ENCODE peak calls at places on chromosomes 6 and 20, in four cellular contexts. One of them, this sample, is unnamed. For H3K27me3, the result is how much of the 10 kb centered on the place peaks cover.

GRCh38 chr6:30752164-30752927 is 8.0 kb upstream of the IER3 start:
- DNase-seq in upper lobe of right lung: peak
- DNase-seq in ascending aorta: peak
- DNase-seq in astrocyte: peak
- DNase-seq in this sample: peak

GRCh38 chr6:110658621-110659211 is 156.6 kb downstream of the CDK19 start:
- DNase-seq in upper lobe of right lung: no peak
- DNase-seq in ascending aorta: no peak
- DNase-seq in astrocyte: no peak
- DNase-seq in this sample: no peak

GRCh38 chr6:144340541-144341371 is 55.6 kb downstream of the UTRN start:
- DNase-seq in upper lobe of right lung: no peak
- DNase-seq in ascending aorta: no peak
- DNase-seq in astrocyte: no peak
- DNase-seq in this sample: no peak

GRCh38 chr20:61134286-61135035 is 117.6 kb upstream of the CDH4 start:
- DNase-seq in upper lobe of right lung: no peak
- DNase-seq in ascending aorta: no peak
- DNase-seq in astrocyte: no peak
- DNase-seq in this sample: no peak

GRCh38 chr6:47207261-47207660 is 102.4 kb downstream of the TNFRSF21 start:
- DNase-seq in upper lobe of right lung: no peak
- DNase-seq in ascending aorta: no peak
- DNase-seq in astrocyte: no peak
- DNase-seq in this sample: no peak

GRCh38 chr6:49430187-49430586 is 32.9 kb downstream of the MMUT start:
- DNase-seq in upper lobe of right lung: no peak
- DNase-seq in ascending aorta: no peak
- DNase-seq in astrocyte: peak
- DNase-seq in this sample: no peak

GRCh38 chr6:89273816-89274215 is 41.3 kb downstream of the GABRR2 start:
- DNase-seq in upper lobe of right lung: no peak
- DNase-seq in ascending aorta: no peak
- DNase-seq in astrocyte: no peak
- DNase-seq in this sample: no peak

GRCh38 chr6:125273965-125274364 is 27.8 kb downstream of the HDDC2 start:
- DNase-seq in upper lobe of right lung: no peak
- DNase-seq in ascending aorta: no peak
- DNase-seq in astrocyte: peak
- DNase-seq in this sample: no peak

GRCh38 chr6:90595854-90596253 is 9.0 kb upstream of the MAP3K7 start:
- DNase-seq in upper lobe of right lung: no peak
- DNase-seq in ascending aorta: no peak
- DNase-seq in astrocyte: no peak
- DNase-seq in this sample: no peak

GRCh38 chr20:47133809-47134456 is 222.6 kb downstream of the ZMYND8 start:
- DNase-seq in upper lobe of right lung: no peak
- DNase-seq in ascending aorta: no peak
- DNase-seq in astrocyte: peak
- DNase-seq in this sample: no peak

GRCh38 chr20:24766143-24766527 is 182.9 kb upstream of the CST7 start:
- DNase-seq in upper lobe of right lung: no peak
- DNase-seq in ascending aorta: no peak
- DNase-seq in astrocyte: no peak
- DNase-seq in this sample: no peak

GRCh38 chr6:133277228-133277894 is 36.2 kb downstream of the EYA4 start:
- DNase-seq in upper lobe of right lung: no peak
- DNase-seq in ascending aorta: no peak
- DNase-seq in astrocyte: no peak
- DNase-seq in this sample: no peak

GRCh38 chr6:77074037-77074713 is 389.1 kb downstream of the HTR1B start:
- DNase-seq in upper lobe of right lung: no peak
- DNase-seq in ascending aorta: no peak
- DNase-seq in astrocyte: no peak
- DNase-seq in this sample: no peak

GRCh38 chr6:167825759-167826229 is 917 bp upstream of the AFDN start:
- DNase-seq in upper lobe of right lung: peak
- DNase-seq in ascending aorta: peak
- DNase-seq in astrocyte: no peak
- DNase-seq in this sample: peak

GRCh38 chr6:44238687-44239350 is 8.1 kb upstream of the HSP90AB1 start:
- DNase-seq in upper lobe of right lung: no peak
- DNase-seq in ascending aorta: no peak
- DNase-seq in astrocyte: no peak
- DNase-seq in this sample: peak

GRCh38 chr6:168196385-168196860 is 117.4 kb upstream of the FRMD1 start:
- DNase-seq in upper lobe of right lung: peak
- DNase-seq in ascending aorta: no peak
- DNase-seq in astrocyte: no peak
- DNase-seq in this sample: no peak

GRCh38 chr20:57991211-57991841 is 237.1 kb downstream of the ANKRD60 start:
- DNase-seq in upper lobe of right lung: no peak
- DNase-seq in ascending aorta: peak
- DNase-seq in astrocyte: peak
- DNase-seq in this sample: no peak

GRCh38 chr6:113645576-113645970 is 211.6 kb upstream of the MARCKS start:
- DNase-seq in upper lobe of right lung: no peak
- DNase-seq in ascending aorta: no peak
- DNase-seq in astrocyte: peak
- DNase-seq in this sample: no peak

GRCh38 chr20:61056627-61057312 is 195.3 kb upstream of the CDH4 start:
- DNase-seq in upper lobe of right lung: no peak
- DNase-seq in ascending aorta: no peak
- DNase-seq in astrocyte: no peak
- DNase-seq in this sample: no peak

GRCh38 chr6:6851059-6851658 is 256.6 kb upstream of the RREB1 start:
- DNase-seq in upper lobe of right lung: no peak
- DNase-seq in ascending aorta: no peak
- DNase-seq in astrocyte: peak
- DNase-seq in this sample: no peak

GRCh38 chr6:111841822-111842221 is 31.4 kb downstream of the FYN start:
- DNase-seq in upper lobe of right lung: no peak
- DNase-seq in ascending aorta: no peak
- DNase-seq in astrocyte: peak
- DNase-seq in this sample: peak

GRCh38 chr6:130426078-130426726 is 60.4 kb downstream of the TMEM200A start:
- DNase-seq in upper lobe of right lung: no peak
- DNase-seq in ascending aorta: no peak
- DNase-seq in astrocyte: peak
- DNase-seq in this sample: no peak

GRCh38 chr6:114096553-114097172 is 125.7 kb upstream of the HDAC2 start:
- DNase-seq in upper lobe of right lung: no peak
- DNase-seq in ascending aorta: no peak
- DNase-seq in astrocyte: no peak
- DNase-seq in this sample: no peak

GRCh38 chr6:89430563-89430962 is 2.4 kb upstream of the ANKRD6 start:
- DNase-seq in upper lobe of right lung: no peak
- DNase-seq in ascending aorta: no peak
- DNase-seq in astrocyte: peak
- DNase-seq in this sample: no peak

GRCh38 chr6:27617046-27617687 is 144.3 kb upstream of the ZNF184 start:
- DNase-seq in upper lobe of right lung: no peak
- DNase-seq in ascending aorta: no peak
- DNase-seq in astrocyte: peak
- DNase-seq in this sample: no peak

GRCh38 chr6:170464080-170464479 is 89.0 kb downstream of the PSMB1 start:
- DNase-seq in upper lobe of right lung: peak
- DNase-seq in ascending aorta: peak
- DNase-seq in astrocyte: no peak
- DNase-seq in this sample: peak

GRCh38 chr20:50930139-50931047 is 844 bp downstream of the ADNP start:
- DNase-seq in upper lobe of right lung: peak
- DNase-seq in ascending aorta: peak
- DNase-seq in astrocyte: no peak
- DNase-seq in this sample: peak

GRCh38 chr6:9632026-9632425 is 782.8 kb downstream of the TFAP2A start:
- DNase-seq in upper lobe of right lung: no peak
- DNase-seq in ascending aorta: no peak
- DNase-seq in astrocyte: no peak
- DNase-seq in this sample: no peak

GRCh38 chr20:37850724-37851123 is 52.2 kb upstream of the VSTM2L start:
- DNase-seq in upper lobe of right lung: no peak
- DNase-seq in ascending aorta: no peak
- DNase-seq in astrocyte: no peak
- DNase-seq in this sample: no peak

DNA sequence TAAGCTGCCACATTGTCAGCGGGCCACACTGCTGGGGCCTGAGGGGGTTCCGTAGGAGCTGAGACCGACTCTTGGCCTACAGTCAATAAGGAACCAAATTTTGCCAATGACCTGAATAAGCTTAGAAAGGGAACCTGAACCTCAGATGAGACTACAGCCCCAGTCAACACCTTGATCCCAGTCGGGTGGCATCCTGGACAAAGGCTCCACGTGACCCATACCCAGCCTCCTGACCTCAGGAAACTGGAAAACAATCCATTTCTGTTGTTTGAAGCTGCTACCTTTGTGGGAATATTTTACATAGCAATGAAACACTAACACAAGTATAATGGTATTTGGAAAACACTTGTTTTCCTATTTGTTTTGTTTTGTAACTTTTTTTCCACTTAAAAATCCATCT is 179.9 kb upstream of the RALGAPA2 start:
- DNase-seq in upper lobe of right lung: no peak
- DNase-seq in ascending aorta: no peak
- DNase-seq in astrocyte: no peak
- DNase-seq in this sample: no peak
- H3K27me3 ChIP-seq in upper lobe of right lung: under half
- H3K27me3 ChIP-seq in ascending aorta: under half
- H3K27me3 ChIP-seq in astrocyte: under half
- H3K27me3 ChIP-seq in this sample: under half

DNA sequence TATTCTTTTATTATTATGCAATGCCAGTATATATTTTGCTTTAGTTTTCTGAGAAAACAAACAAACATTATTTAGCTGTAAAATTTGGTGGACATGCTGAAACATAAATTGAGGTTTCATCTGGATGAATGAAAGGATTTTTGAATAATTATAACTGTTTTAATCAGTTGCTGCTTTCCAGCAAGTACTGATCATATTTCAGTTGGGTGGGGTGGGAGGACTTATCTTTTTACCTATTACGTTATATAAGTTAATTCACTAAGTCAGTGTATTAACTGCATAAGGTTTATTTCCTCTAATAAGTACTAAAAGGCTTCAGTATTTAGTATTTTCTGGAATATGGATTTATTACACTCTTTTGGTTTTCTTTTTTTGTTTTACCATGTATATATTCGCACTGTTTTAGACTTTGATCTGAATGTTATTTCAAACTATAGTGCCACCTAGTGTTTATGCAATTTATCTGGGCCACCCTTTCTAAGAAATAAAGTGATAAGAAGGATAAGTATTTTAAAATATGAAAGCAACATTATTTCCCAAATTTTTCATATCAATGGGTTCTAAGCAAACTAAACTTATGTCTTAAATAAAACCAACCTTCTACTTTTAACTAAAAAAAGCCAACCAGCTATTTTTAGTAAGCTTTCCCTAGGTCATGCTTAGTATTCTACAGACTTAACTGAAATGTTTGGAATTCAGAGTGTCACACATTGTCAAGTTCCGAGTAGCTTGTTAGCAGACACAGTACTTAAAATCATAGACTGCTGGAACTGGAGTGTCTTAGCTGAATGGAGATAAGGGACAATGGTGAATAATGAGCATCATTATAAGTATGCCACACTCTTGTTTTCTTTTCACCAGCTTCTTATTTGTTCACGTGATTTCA is 105.4 kb upstream of the MCHR2 start:
- DNase-seq in upper lobe of right lung: no peak
- DNase-seq in ascending aorta: no peak
- DNase-seq in astrocyte: no peak
- DNase-seq in this sample: no peak
- TF ChIP-seq CTCF in upper lobe of right lung: peak
- TF ChIP-seq CTCF in ascending aorta: no peak
- TF ChIP-seq CTCF in astrocyte: peak
- TF ChIP-seq CTCF in this sample: peak

DNA sequence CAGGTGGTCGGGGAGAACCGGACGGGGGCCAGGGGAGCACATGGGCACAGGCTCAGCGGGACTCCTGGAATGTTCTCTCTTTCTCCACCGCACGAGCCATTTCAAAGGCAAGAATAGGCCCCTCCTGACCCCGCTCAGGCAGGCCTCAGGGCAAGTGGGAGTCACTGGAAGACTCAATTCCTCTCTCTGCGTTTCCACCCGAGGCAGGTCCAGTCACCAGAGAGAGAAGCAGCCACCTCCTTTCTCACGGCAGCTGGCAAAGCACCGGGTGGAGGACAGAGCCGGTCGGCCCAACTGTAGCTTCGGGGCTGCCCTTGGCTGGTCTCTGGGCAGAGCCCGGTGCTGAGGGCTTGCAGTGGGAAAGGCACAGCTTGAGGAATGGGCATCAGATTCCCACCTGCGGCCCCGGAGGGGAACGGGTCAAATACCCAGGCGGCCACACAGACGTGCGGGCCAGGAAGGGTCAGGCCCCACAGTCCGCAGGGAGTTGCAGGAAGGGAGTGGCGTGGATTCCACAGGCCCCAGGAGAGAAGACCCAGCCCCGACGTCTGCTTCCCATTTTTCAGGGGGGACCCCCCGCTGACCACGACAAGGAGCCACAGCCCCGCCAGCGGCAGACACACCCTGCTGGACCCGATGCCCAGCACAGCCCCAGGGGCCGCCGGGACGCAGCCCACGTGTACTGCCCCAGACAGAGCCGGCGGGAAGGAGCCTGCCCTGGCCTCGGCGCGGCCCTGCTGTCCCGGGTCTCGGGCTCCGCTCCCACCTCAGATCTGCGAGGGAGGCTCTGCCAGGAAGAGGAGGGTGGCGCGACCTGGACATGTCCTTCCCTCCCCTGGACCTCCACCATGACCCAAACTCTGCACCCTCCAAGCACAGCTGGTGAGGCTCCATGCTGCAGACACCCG is 55.0 kb downstream of the KCNQ2 start:
- DNase-seq in upper lobe of right lung: no peak
- DNase-seq in ascending aorta: no peak
- DNase-seq in astrocyte: no peak
- DNase-seq in this sample: no peak
- H3K27me3 ChIP-seq in upper lobe of right lung: under half
- H3K27me3 ChIP-seq in ascending aorta: under half
- H3K27me3 ChIP-seq in astrocyte: under half
- H3K27me3 ChIP-seq in this sample: under half

DNA sequence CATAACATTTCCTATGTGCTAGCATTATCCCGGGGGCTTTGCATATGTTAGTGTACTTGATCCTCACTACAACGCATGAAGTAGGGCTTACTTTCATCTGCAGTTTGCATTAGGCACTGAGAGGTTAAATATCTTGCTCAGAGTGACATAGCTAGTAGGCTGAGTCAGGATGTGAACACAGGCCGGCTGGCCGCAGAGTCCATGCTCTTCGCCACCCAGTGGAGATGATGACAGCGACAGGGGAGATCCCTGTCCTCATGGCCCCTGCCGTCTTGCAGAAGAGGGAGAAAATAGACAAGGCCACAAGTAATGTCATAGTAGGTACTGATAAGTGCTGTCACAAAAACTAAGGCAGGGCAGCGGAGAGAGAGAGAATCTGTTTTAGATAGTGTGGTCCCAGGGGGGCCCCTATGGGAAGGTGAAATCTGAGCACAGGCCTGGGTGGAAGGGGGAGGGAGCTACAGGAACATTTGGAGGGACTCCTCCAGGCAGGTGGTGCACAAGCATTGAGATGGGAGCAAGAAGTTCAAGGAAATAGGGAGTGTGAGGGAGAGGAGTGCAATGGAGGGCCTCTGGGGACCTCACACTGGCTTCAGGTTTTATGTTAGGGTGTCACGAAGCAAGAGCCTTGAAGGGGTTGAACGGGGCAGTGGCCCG is 46.8 kb downstream of the LYRM4 start:
- DNase-seq in upper lobe of right lung: no peak
- DNase-seq in ascending aorta: no peak
- DNase-seq in astrocyte: peak
- DNase-seq in this sample: no peak
- TF ChIP-seq CTCF in upper lobe of right lung: no peak
- TF ChIP-seq CTCF in ascending aorta: no peak
- TF ChIP-seq CTCF in astrocyte: peak
- TF ChIP-seq CTCF in this sample: no peak

This sample was measured in spleen.